ENCODE peak calls at places on chromosomes 4 and X, in four cellular contexts. One of them, this sample, is unnamed.
A peak's percentile ranks its signal among the peaks of the same experiment; 100 is the strongest.

GRCh38 chr4:7043521-7044414 is 596 bp downstream of the TADA2B start:
- DNase-seq in GM06990: peak; percentile 80
- DNase-seq in progenitor cell of endocrine pancreas: peak; percentile 44
- DNase-seq in fibroblast of mammary gland: peak; percentile 34
- DNase-seq in this sample: peak; percentile 57

GRCh38 chr4:21827575-21827974 is 121.0 kb downstream of the KCNIP4 start:
- DNase-seq in GM06990: no peak
- DNase-seq in progenitor cell of endocrine pancreas: no peak
- DNase-seq in fibroblast of mammary gland: peak; percentile 44
- DNase-seq in this sample: no peak

GRCh38 chr4:85595098-85595775 is 120.3 kb downstream of the ARHGAP24 start:
- DNase-seq in GM06990: no peak
- DNase-seq in progenitor cell of endocrine pancreas: no peak
- DNase-seq in fibroblast of mammary gland: no peak
- DNase-seq in this sample: no peak

GRCh38 chrX:35285289-35285962 is 342.8 kb downstream of the FAM47B start:
- DNase-seq in GM06990: no peak
- DNase-seq in progenitor cell of endocrine pancreas: no peak
- DNase-seq in fibroblast of mammary gland: no peak
- DNase-seq in this sample: no peak

GRCh38 chr4:37661643-37662221 is 24.4 kb downstream of the RELL1 start:
- DNase-seq in GM06990: no peak
- DNase-seq in progenitor cell of endocrine pancreas: no peak
- DNase-seq in fibroblast of mammary gland: peak; percentile 65
- DNase-seq in this sample: no peak

GRCh38 chr4:26069218-26069617 is 155.2 kb downstream of the SMIM20 start:
- DNase-seq in GM06990: no peak
- DNase-seq in progenitor cell of endocrine pancreas: no peak
- DNase-seq in fibroblast of mammary gland: peak; percentile 55
- DNase-seq in this sample: no peak

GRCh38 chr4:43496602-43497001 is 604.1 kb downstream of the GRXCR1 start:
- DNase-seq in GM06990: no peak
- DNase-seq in progenitor cell of endocrine pancreas: no peak
- DNase-seq in fibroblast of mammary gland: no peak
- DNase-seq in this sample: no peak

GRCh38 chr4:1857931-1858330 is 2.0 kb upstream of the LETM1 start:
- DNase-seq in GM06990: no peak
- DNase-seq in progenitor cell of endocrine pancreas: no peak
- DNase-seq in fibroblast of mammary gland: no peak
- DNase-seq in this sample: no peak

GRCh38 chr4:92252846-92253245 is 50.9 kb upstream of the GRID2 start:
- DNase-seq in GM06990: no peak
- DNase-seq in progenitor cell of endocrine pancreas: no peak
- DNase-seq in fibroblast of mammary gland: no peak
- DNase-seq in this sample: no peak

GRCh38 chr4:165204462-165204830 is 2.9 kb upstream of the KLHL2 start:
- DNase-seq in GM06990: no peak
- DNase-seq in progenitor cell of endocrine pancreas: no peak
- DNase-seq in fibroblast of mammary gland: peak; percentile 69
- DNase-seq in this sample: no peak

GRCh38 chr4:15396157-15396800 is 31.6 kb upstream of the C1QTNF7 start:
- DNase-seq in GM06990: peak; percentile 19
- DNase-seq in progenitor cell of endocrine pancreas: no peak
- DNase-seq in fibroblast of mammary gland: peak; percentile 65
- DNase-seq in this sample: peak; percentile 68

GRCh38 chr4:25862411-25863346 is at the start of gene SEL1L3:
- DNase-seq in GM06990: peak; percentile 70
- DNase-seq in progenitor cell of endocrine pancreas: peak; percentile 53
- DNase-seq in fibroblast of mammary gland: no peak
- DNase-seq in this sample: peak; percentile 56

GRCh38 chr4:101256222-101256621 is 91.1 kb downstream of the PPP3CA start:
- DNase-seq in GM06990: no peak
- DNase-seq in progenitor cell of endocrine pancreas: no peak
- DNase-seq in fibroblast of mammary gland: no peak
- DNase-seq in this sample: no peak

GRCh38 chr4:138645289-138645688 is 370.3 kb upstream of the NOCT start:
- DNase-seq in GM06990: no peak
- DNase-seq in progenitor cell of endocrine pancreas: no peak
- DNase-seq in fibroblast of mammary gland: peak; percentile 32
- DNase-seq in this sample: no peak

GRCh38 chr4:16226816-16227461 is 668 bp upstream of the TAPT1 start:
- DNase-seq in GM06990: peak; percentile 65
- DNase-seq in progenitor cell of endocrine pancreas: peak; percentile 38
- DNase-seq in fibroblast of mammary gland: peak; percentile 19
- DNase-seq in this sample: peak; percentile 36

GRCh38 chr4:116357758-116358157 is 727.6 kb downstream of the TRAM1L1 start:
- DNase-seq in GM06990: no peak
- DNase-seq in progenitor cell of endocrine pancreas: no peak
- DNase-seq in fibroblast of mammary gland: peak; percentile 2
- DNase-seq in this sample: no peak

GRCh38 chr4:31408136-31408535 is 688.0 kb downstream of the PCDH7 start:
- DNase-seq in GM06990: no peak
- DNase-seq in progenitor cell of endocrine pancreas: no peak
- DNase-seq in fibroblast of mammary gland: no peak
- DNase-seq in this sample: no peak

GRCh38 chrX:18654873-18655836 is 16.8 kb downstream of the RS1 start:
- DNase-seq in GM06990: no peak
- DNase-seq in progenitor cell of endocrine pancreas: no peak
- DNase-seq in fibroblast of mammary gland: no peak
- DNase-seq in this sample: no peak

GRCh38 chr4:106614446-106614845 is 245.9 kb upstream of the GIMD1 start:
- DNase-seq in GM06990: no peak
- DNase-seq in progenitor cell of endocrine pancreas: no peak
- DNase-seq in fibroblast of mammary gland: no peak
- DNase-seq in this sample: no peak

GRCh38 chr4:140877781-140878180 is 121.6 kb upstream of the TBC1D9 start:
- DNase-seq in GM06990: no peak
- DNase-seq in progenitor cell of endocrine pancreas: no peak
- DNase-seq in fibroblast of mammary gland: no peak
- DNase-seq in this sample: no peak

GRCh38 chr4:156374069-156374468 is 420.4 kb upstream of the CTSO start:
- DNase-seq in GM06990: no peak
- DNase-seq in progenitor cell of endocrine pancreas: no peak
- DNase-seq in fibroblast of mammary gland: no peak
- DNase-seq in this sample: no peak

GRCh38 chr4:185396724-185397402 is at the start of gene ANKRD37:
- DNase-seq in GM06990: no peak
- DNase-seq in progenitor cell of endocrine pancreas: peak; percentile 21
- DNase-seq in fibroblast of mammary gland: peak; percentile 19
- DNase-seq in this sample: peak; percentile 59

GRCh38 chr4:98958065-98958464 is 29.1 kb upstream of the EIF4E start:
- DNase-seq in GM06990: no peak
- DNase-seq in progenitor cell of endocrine pancreas: no peak
- DNase-seq in fibroblast of mammary gland: no peak
- DNase-seq in this sample: peak; percentile 66

GRCh38 chrX:38860106-38861013 is 59.1 kb downstream of the MID1IP1 start:
- DNase-seq in GM06990: no peak
- DNase-seq in progenitor cell of endocrine pancreas: no peak
- DNase-seq in fibroblast of mammary gland: no peak
- DNase-seq in this sample: no peak

GRCh38 chr4:8394806-8395205 is 45.7 kb downstream of the ACOX3 start:
- DNase-seq in GM06990: no peak
- DNase-seq in progenitor cell of endocrine pancreas: no peak
- DNase-seq in fibroblast of mammary gland: no peak
- DNase-seq in this sample: no peak

GRCh38 chr4:147933316-147933715 is 201.4 kb downstream of the ARHGAP10 start:
- DNase-seq in GM06990: no peak
- DNase-seq in progenitor cell of endocrine pancreas: no peak
- DNase-seq in fibroblast of mammary gland: peak; percentile 8
- DNase-seq in this sample: no peak

GRCh38 chr4:176137626-176138025 is 57.8 kb downstream of the SPATA4 start:
- DNase-seq in GM06990: no peak
- DNase-seq in progenitor cell of endocrine pancreas: no peak
- DNase-seq in fibroblast of mammary gland: peak; percentile 66
- DNase-seq in this sample: no peak

GRCh38 chr4:40327340-40327739 is 7.8 kb upstream of the CHRNA9 start:
- DNase-seq in GM06990: no peak
- DNase-seq in progenitor cell of endocrine pancreas: no peak
- DNase-seq in fibroblast of mammary gland: no peak
- DNase-seq in this sample: no peak

GRCh38 chr4:169270156-169270809 is 473 bp downstream of the SH3RF1 start:
- DNase-seq in GM06990: peak; percentile 82
- DNase-seq in progenitor cell of endocrine pancreas: peak; percentile 54
- DNase-seq in fibroblast of mammary gland: no peak
- DNase-seq in this sample: peak; percentile 65
- TF ChIP-seq CTCF in GM06990: peak; percentile 13
- TF ChIP-seq CTCF in progenitor cell of endocrine pancreas: peak; percentile 23
- TF ChIP-seq CTCF in fibroblast of mammary gland: no peak
- TF ChIP-seq CTCF in this sample: peak; percentile 21

GRCh38 chr4:73615613-73616012 is 4.6 kb downstream of the RASSF6 start:
- DNase-seq in GM06990: no peak
- DNase-seq in progenitor cell of endocrine pancreas: no peak
- DNase-seq in fibroblast of mammary gland: no peak
- DNase-seq in this sample: no peak
- TF ChIP-seq CTCF in GM06990: peak; percentile 13
- TF ChIP-seq CTCF in progenitor cell of endocrine pancreas: peak; percentile 33
- TF ChIP-seq CTCF in fibroblast of mammary gland: no peak
- TF ChIP-seq CTCF in this sample: no peak

GRCh38 chr4:131304686-131305085 is 1844.4 kb upstream of the PCDH10 start:
- DNase-seq in GM06990: no peak
- DNase-seq in progenitor cell of endocrine pancreas: no peak
- DNase-seq in fibroblast of mammary gland: no peak
- DNase-seq in this sample: no peak

GRCh38 chr4:131296192-131296591 is 1852.9 kb upstream of the PCDH10 start:
- DNase-seq in GM06990: no peak
- DNase-seq in progenitor cell of endocrine pancreas: no peak
- DNase-seq in fibroblast of mammary gland: no peak
- DNase-seq in this sample: no peak

GRCh38 chr4:131302108-131302507 is 1847.0 kb upstream of the PCDH10 start:
- DNase-seq in GM06990: no peak
- DNase-seq in progenitor cell of endocrine pancreas: no peak
- DNase-seq in fibroblast of mammary gland: no peak
- DNase-seq in this sample: no peak
- TF ChIP-seq CTCF in GM06990: no peak
- TF ChIP-seq CTCF in progenitor cell of endocrine pancreas: no peak
- TF ChIP-seq CTCF in fibroblast of mammary gland: no peak
- TF ChIP-seq CTCF in this sample: no peak

GRCh38 chrX:134294548-134294947 is 57.6 kb downstream of the CCDC160 start:
- DNase-seq in GM06990: no peak
- DNase-seq in progenitor cell of endocrine pancreas: no peak
- DNase-seq in fibroblast of mammary gland: peak; percentile 4
- DNase-seq in this sample: no peak
- TF ChIP-seq CTCF in GM06990: peak; percentile 27
- TF ChIP-seq CTCF in progenitor cell of endocrine pancreas: peak; percentile 36
- TF ChIP-seq CTCF in fibroblast of mammary gland: peak; percentile 39
- TF ChIP-seq CTCF in this sample: peak; percentile 38

GRCh38 chr4:66972087-66972486 is 573.2 kb downstream of the CENPC start:
- DNase-seq in GM06990: no peak
- DNase-seq in progenitor cell of endocrine pancreas: no peak
- DNase-seq in fibroblast of mammary gland: no peak
- DNase-seq in this sample: no peak
- TF ChIP-seq CTCF in GM06990: no peak
- TF ChIP-seq CTCF in progenitor cell of endocrine pancreas: no peak
- TF ChIP-seq CTCF in fibroblast of mammary gland: no peak
- TF ChIP-seq CTCF in this sample: peak; percentile 25

GRCh38 chrX:56574861-56575260 is 11.4 kb downstream of the UBQLN2 start:
- DNase-seq in GM06990: no peak
- DNase-seq in progenitor cell of endocrine pancreas: no peak
- DNase-seq in fibroblast of mammary gland: no peak
- DNase-seq in this sample: no peak

GRCh38 chrX:56564182-56564885 is 907 bp downstream of the UBQLN2 start:
- DNase-seq in GM06990: peak; percentile 22
- DNase-seq in progenitor cell of endocrine pancreas: no peak
- DNase-seq in fibroblast of mammary gland: peak; percentile 46
- DNase-seq in this sample: peak; percentile 22

GRCh38 chrX:56572975-56573374 is 9.5 kb downstream of the UBQLN2 start:
- DNase-seq in GM06990: no peak
- DNase-seq in progenitor cell of endocrine pancreas: no peak
- DNase-seq in fibroblast of mammary gland: no peak
- DNase-seq in this sample: no peak

GRCh38 chrX:56564921-56565861 is 1.8 kb downstream of the UBQLN2 start:
- DNase-seq in GM06990: peak; percentile 10
- DNase-seq in progenitor cell of endocrine pancreas: no peak
- DNase-seq in fibroblast of mammary gland: peak; percentile 14
- DNase-seq in this sample: peak; percentile 9

GRCh38 chrX:56569378-56570061 is 6.1 kb downstream of the UBQLN2 start:
- DNase-seq in GM06990: peak; percentile 9
- DNase-seq in progenitor cell of endocrine pancreas: no peak
- DNase-seq in fibroblast of mammary gland: no peak
- DNase-seq in this sample: no peak
- TF ChIP-seq CTCF in GM06990: no peak
- TF ChIP-seq CTCF in progenitor cell of endocrine pancreas: no peak
- TF ChIP-seq CTCF in fibroblast of mammary gland: no peak
- TF ChIP-seq CTCF in this sample: no peak

DNA sequence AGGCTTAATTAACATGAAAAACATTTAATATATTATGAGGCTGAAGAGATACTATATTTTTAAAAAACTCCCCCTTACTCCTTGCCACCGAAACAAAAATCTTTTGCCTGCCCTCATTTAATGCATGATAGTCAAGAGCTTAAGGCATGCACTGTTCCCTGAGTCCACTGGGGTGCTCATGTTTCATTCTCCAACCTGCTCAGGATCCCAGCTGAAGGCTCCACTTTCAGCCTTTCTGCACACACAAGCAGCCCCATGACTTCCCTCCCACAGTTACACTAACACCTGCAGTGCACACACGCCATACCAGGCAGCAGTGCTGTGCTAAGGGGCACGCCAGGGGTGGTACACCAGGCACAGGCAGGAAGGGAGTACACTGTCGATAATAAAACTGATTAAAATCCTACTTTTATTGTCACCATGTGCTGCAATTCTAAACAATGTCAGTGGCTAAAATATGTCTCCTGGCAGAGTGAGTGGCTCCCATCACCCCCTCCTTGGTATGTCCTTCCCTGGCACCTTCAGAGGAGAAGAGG is 385.2 kb downstream of the BMPR1B start:
- DNase-seq in GM06990: no peak
- DNase-seq in progenitor cell of endocrine pancreas: no peak
- DNase-seq in fibroblast of mammary gland: no peak
- DNase-seq in this sample: no peak
- TF ChIP-seq CTCF in GM06990: no peak
- TF ChIP-seq CTCF in progenitor cell of endocrine pancreas: peak; percentile 25
- TF ChIP-seq CTCF in fibroblast of mammary gland: no peak
- TF ChIP-seq CTCF in this sample: no peak

GRCh38 chr4:54017308-54017707 is 47.1 kb downstream of the CHIC2 start:
- DNase-seq in GM06990: no peak
- DNase-seq in progenitor cell of endocrine pancreas: no peak
- DNase-seq in fibroblast of mammary gland: no peak
- DNase-seq in this sample: no peak
- TF ChIP-seq CTCF in GM06990: no peak
- TF ChIP-seq CTCF in progenitor cell of endocrine pancreas: no peak
- TF ChIP-seq CTCF in fibroblast of mammary gland: no peak
- TF ChIP-seq CTCF in this sample: no peak